ENCODE peak calls at places on chromosome 6, in seven cellular contexts. E, F, R, A, M, L and W are unnamed samples.
A peak's percentile ranks its signal among the peaks of the same experiment; 100 is the strongest.

GRCh38 chr6:45422541-45423110 is 44.9 kb upstream of the SUPT3H start:
- DNase-seq in E (peak; percentile 76), F (peak; percentile 61), R (peak; percentile 22), A (peak; percentile 11), M (peak; percentile 12), L (peak; percentile 60), W (no peak)

GRCh38 chr6:31158863-31159855 is 770 bp downstream of the TCF19 start:
- DNase-seq in E (no peak), F (no peak), R (no peak), A (peak; percentile 58), M (peak; percentile 47), L (peak; percentile 37), W (no peak)

GRCh38 chr6:138814179-138814834 is 18.4 kb downstream of the ECT2L start:
- DNase-seq in E (no peak), F (no peak), R (no peak), A (no peak), M (peak; percentile 99), L (no peak), W (no peak)

GRCh38 chr6:71294121-71294523 is 5.5 kb downstream of the OGFRL1 start:
- DNase-seq in E (peak; percentile 92), F (no peak), R (no peak), A (no peak), M (no peak), L (no peak), W (no peak)

GRCh38 chr6:90336591-90336990 is 39.9 kb upstream of the BACH2 start:
- DNase-seq in E (no peak), F (no peak), R (no peak), A (no peak), M (no peak), L (no peak), W (no peak)

GRCh38 chr6:66128676-66129075 is 421.6 kb upstream of the EYS start:
- DNase-seq in E (no peak), F (no peak), R (no peak), A (no peak), M (no peak), L (no peak), W (no peak)

GRCh38 chr6:44058617-44059358 is 68.5 kb downstream of the MRPL14 start:
- DNase-seq in E (peak; percentile 100), F (peak; percentile 91), R (peak; percentile 91), A (no peak), M (no peak), L (no peak), W (no peak)

GRCh38 chr6:88899569-88900316 is 63.7 kb downstream of the RNGTT start:
- DNase-seq in E (no peak), F (no peak), R (no peak), A (peak; percentile 5), M (no peak), L (no peak), W (no peak)